ENCODE peak calls at places on chromosomes 13 and 19, in ten cellular contexts. W is HL-60; T is anterior cingulate cortex; X is progenitor cell of endocrine pancreas; K is spleen; U is Peyer's patch; H is HuH-7.5; A is renal cortical epithelial cell; C is stimulated activated CD4-positive, alpha-beta T cell treated with anti-CD3 and anti-CD28 coated beads, Interleukin-4, amount 100 ng/mL, for 24 hours; L is CD4-positive, alpha-beta T cell. S is an unnamed sample.
A peak's percentile ranks its signal among the peaks of the same experiment; 100 is the strongest.

GRCh38 chr13:20487927-20488326 is 37.7 kb downstream of the CRYL1 start:
- DNase-seq in C (no peak), T (no peak), H (no peak), K (no peak), A (no peak), W (no peak), X (no peak), L (no peak), U (no peak), S (no peak)

GRCh38 chr13:36362251-36362650 is 16.1 kb upstream of the SPART start:
- DNase-seq in K (no peak), A (peak; percentile 95), U (no peak), X (no peak), T (no peak), H (no peak), L (no peak), W (no peak), C (no peak), S (no peak)

GRCh38 chr13:46179576-46180368 is 2.2 kb downstream of the LCP1 start:
- DNase-seq in C (peak; percentile 79), A (no peak), L (peak; percentile 66), X (no peak), K (peak; percentile 92), H (no peak), U (peak; percentile 92), W (peak; percentile 96), T (no peak), S (peak; percentile 83)

GRCh38 chr13:100833427-100833826 is 158.8 kb upstream of the TMTC4 start:
- DNase-seq in K (no peak), W (no peak), U (no peak), C (no peak), A (no peak), H (no peak), T (no peak), X (no peak), L (no peak), S (no peak)

GRCh38 chr19:7910321-7911161 is 4.1 kb upstream of the TGFBR3L start:
- DNase-seq in X (no peak), L (no peak), A (no peak), U (no peak), H (no peak), C (no peak), K (peak; percentile 77), T (no peak), W (no peak), S (no peak)

GRCh38 chr19:2127758-2128157 is 23.6 kb downstream of the AP3D1 start:
- DNase-seq in W (no peak), H (no peak), X (no peak), A (no peak), U (no peak), T (no peak), L (no peak), C (no peak), K (peak; percentile 56), S (no peak)

GRCh38 chr13:36142735-36143134 is 11.6 kb upstream of the DCLK1 start:
- DNase-seq in W (no peak), K (no peak), X (no peak), C (no peak), H (no peak), T (no peak), U (no peak), A (no peak), L (no peak), S (no peak)

GRCh38 chr19:40663712-40664692 is 26.4 kb downstream of the NUMBL start:
- DNase-seq in C (peak; percentile 22), K (peak; percentile 70), A (no peak), T (no peak), H (no peak), U (peak; percentile 40), L (no peak), X (no peak), W (no peak), S (no peak)

GRCh38 chr13:52642131-52642530 is at the start of gene HNRNPA1L2:
- DNase-seq in W (no peak), C (no peak), K (no peak), U (no peak), A (no peak), X (no peak), H (no peak), L (no peak), T (no peak), S (no peak)

GRCh38 chr13:95002968-95003813 is 290.8 kb upstream of the SOX21 start:
- DNase-seq in W (no peak), U (no peak), C (no peak), L (no peak), H (no peak), K (no peak), X (no peak), A (no peak), T (no peak), S (no peak)

GRCh38 chr19:30375651-30376050 is 3.5 kb downstream of the ZNF536 start:
- DNase-seq in W (no peak), C (no peak), U (no peak), X (no peak), K (no peak), H (no peak), A (no peak), L (no peak), T (no peak), S (no peak)

GRCh38 chr13:76751278-76751677 is 134.9 kb downstream of the KCTD12 start:
- DNase-seq in C (no peak), T (no peak), H (no peak), L (no peak), K (no peak), X (no peak), A (no peak), W (no peak), U (no peak), S (no peak)

GRCh38 chr13:38895075-38895474 is 95.6 kb downstream of the STOML3 start:
- DNase-seq in T (no peak), X (no peak), H (no peak), U (no peak), A (no peak), K (no peak), W (no peak), L (no peak), C (no peak), S (no peak)

GRCh38 chr13:113809934-113810333 is 50.9 kb downstream of the TMEM255B start:
- DNase-seq in W (no peak), H (no peak), L (no peak), A (no peak), U (no peak), X (no peak), K (no peak), T (no peak), C (no peak), S (no peak)

GRCh38 chr13:80242728-80243427 is 98.0 kb downstream of the SPRY2 start:
- DNase-seq in T (no peak), X (no peak), H (no peak), K (no peak), L (no peak), A (no peak), C (no peak), W (no peak), U (no peak), S (no peak)

GRCh38 chr13:43783820-43784219 is 3.0 kb downstream of the ENOX1 start:
- DNase-seq in W (no peak), C (no peak), U (no peak), T (peak; percentile 11), L (no peak), A (peak; percentile 71), K (no peak), H (no peak), X (no peak), S (no peak)

GRCh38 chr19:38283261-38283660 is 18.9 kb downstream of the SPINT2 start:
- DNase-seq in U (no peak), H (no peak), W (no peak), K (no peak), X (no peak), A (no peak), T (no peak), C (no peak), L (no peak), S (no peak)

GRCh38 chr13:41816057-41816456 is 144.9 kb downstream of the VWA8 start:
- DNase-seq in X (no peak), C (no peak), W (no peak), K (no peak), L (no peak), T (no peak), A (no peak), H (no peak), U (no peak), S (no peak)

GRCh38 chr13:71852082-71852481 is 14.9 kb downstream of the DACH1 start:
- DNase-seq in U (no peak), X (no peak), L (no peak), A (no peak), T (no peak), K (no peak), C (no peak), W (no peak), H (no peak), S (no peak)

GRCh38 chr13:106230450-106230849 is 305.0 kb downstream of the EFNB2 start:
- DNase-seq in C (no peak), T (no peak), K (no peak), L (no peak), U (no peak), W (no peak), X (no peak), A (peak; percentile 49), H (no peak), S (no peak)

GRCh38 chr13:23427342-23428182 is 5.9 kb downstream of the SACS start:
- DNase-seq in X (no peak), A (peak; percentile 86), U (no peak), W (no peak), H (no peak), L (no peak), K (no peak), C (no peak), T (no peak), S (no peak)

GRCh38 chr19:48319647-48320537 is 5.5 kb upstream of the EMP3 start:
- DNase-seq in X (peak; percentile 59), U (peak; percentile 91), T (peak; percentile 77), K (peak; percentile 95), C (peak; percentile 81), L (peak; percentile 73), A (peak; percentile 55), H (peak; percentile 72), W (peak; percentile 76), S (no peak)

GRCh38 chr19:2478756-2479555 is 3.0 kb downstream of the GADD45B start:
- DNase-seq in W (peak; percentile 80), A (peak; percentile 66), T (peak; percentile 26), K (peak; percentile 95), C (peak; percentile 66), X (no peak), H (no peak), U (peak; percentile 79), L (peak; percentile 69), S (peak; percentile 55)

GRCh38 chr19:17234911-17235617 is 9.0 kb downstream of the OCEL1 start:
- DNase-seq in L (peak; percentile 61), K (peak; percentile 88), A (no peak), C (peak; percentile 67), H (peak; percentile 65), U (peak; percentile 67), T (peak; percentile 25), X (no peak), W (no peak), S (no peak)

GRCh38 chr19:45100797-45101196 is 7.8 kb downstream of the PPP1R37 start:
- DNase-seq in L (no peak), U (no peak), C (no peak), X (no peak), K (no peak), T (no peak), W (no peak), H (no peak), A (peak; percentile 62), S (no peak)

GRCh38 chr13:98570929-98571372 is 6.0 kb downstream of the STK24 start:
- DNase-seq in A (peak; percentile 87), H (peak; percentile 20), W (no peak), K (no peak), T (no peak), U (peak; percentile 72), L (peak; percentile 29), C (peak; percentile 49), X (no peak), S (no peak)